ENCODE peak calls at places on chromosomes 7 and 10, in six cellular contexts. One of them, this sample, is unnamed.

GRCh38 chr7:55377162-55377810 is 12.1 kb downstream of the LANCL2 start:
- DNase-seq in brain microvascular endothelial cell: no peak
- DNase-seq in psoas muscle: no peak
- DNase-seq in upper lobe of right lung: no peak
- DNase-seq in fibroblast of lung: no peak
- DNase-seq in CD8-positive, alpha-beta memory T cell: no peak
- DNase-seq in this sample: no peak

GRCh38 chr10:16565604-16566003 is 43.9 kb upstream of the C1QL3 start:
- DNase-seq in fibroblast of lung: no peak
- DNase-seq in brain microvascular endothelial cell: no peak
- DNase-seq in psoas muscle: no peak
- DNase-seq in CD8-positive, alpha-beta memory T cell: no peak
- DNase-seq in upper lobe of right lung: no peak
- DNase-seq in this sample: no peak

GRCh38 chr7:17501461-17502208 is 203.2 kb downstream of the AHR start:
- DNase-seq in fibroblast of lung: peak
- DNase-seq in psoas muscle: no peak
- DNase-seq in brain microvascular endothelial cell: no peak
- DNase-seq in upper lobe of right lung: no peak
- DNase-seq in CD8-positive, alpha-beta memory T cell: no peak
- DNase-seq in this sample: no peak

GRCh38 chr7:98214811-98215321 is 3.6 kb downstream of the BHLHA15 start:
- DNase-seq in CD8-positive, alpha-beta memory T cell: no peak
- DNase-seq in psoas muscle: no peak
- DNase-seq in upper lobe of right lung: peak
- DNase-seq in brain microvascular endothelial cell: no peak
- DNase-seq in fibroblast of lung: no peak
- DNase-seq in this sample: no peak

GRCh38 chr7:140928491-140929309 is 4.0 kb upstream of the BRAF start:
- DNase-seq in brain microvascular endothelial cell: no peak
- DNase-seq in fibroblast of lung: no peak
- DNase-seq in upper lobe of right lung: no peak
- DNase-seq in CD8-positive, alpha-beta memory T cell: no peak
- DNase-seq in psoas muscle: no peak
- DNase-seq in this sample: no peak

GRCh38 chr10:6204063-6204340 is 1.3 kb downstream of the PFKFB3 start:
- DNase-seq in brain microvascular endothelial cell: no peak
- DNase-seq in psoas muscle: no peak
- DNase-seq in upper lobe of right lung: peak
- DNase-seq in fibroblast of lung: no peak
- DNase-seq in CD8-positive, alpha-beta memory T cell: peak
- DNase-seq in this sample: no peak

GRCh38 chr7:48031111-48031510 is 2.2 kb upstream of the SUN3 start:
- DNase-seq in fibroblast of lung: no peak
- DNase-seq in upper lobe of right lung: no peak
- DNase-seq in CD8-positive, alpha-beta memory T cell: no peak
- DNase-seq in brain microvascular endothelial cell: no peak
- DNase-seq in psoas muscle: no peak
- DNase-seq in this sample: no peak

GRCh38 chr7:116499168-116500070 is at the start of gene CAV2:
- DNase-seq in psoas muscle: peak
- DNase-seq in upper lobe of right lung: peak
- DNase-seq in fibroblast of lung: peak
- DNase-seq in CD8-positive, alpha-beta memory T cell: no peak
- DNase-seq in brain microvascular endothelial cell: no peak
- DNase-seq in this sample: peak

GRCh38 chr7:127189885-127190284 is 62.9 kb downstream of the GRM8 start:
- DNase-seq in psoas muscle: no peak
- DNase-seq in fibroblast of lung: no peak
- DNase-seq in brain microvascular endothelial cell: no peak
- DNase-seq in upper lobe of right lung: no peak
- DNase-seq in CD8-positive, alpha-beta memory T cell: no peak
- DNase-seq in this sample: no peak

GRCh38 chr7:12258074-12258473 is 47.0 kb downstream of the TMEM106B start:
- DNase-seq in fibroblast of lung: no peak
- DNase-seq in brain microvascular endothelial cell: no peak
- DNase-seq in psoas muscle: no peak
- DNase-seq in CD8-positive, alpha-beta memory T cell: no peak
- DNase-seq in upper lobe of right lung: no peak
- DNase-seq in this sample: no peak

GRCh38 chr10:78042752-78043104 is 9.1 kb downstream of the RPS24 start:
- DNase-seq in upper lobe of right lung: no peak
- DNase-seq in fibroblast of lung: no peak
- DNase-seq in psoas muscle: no peak
- DNase-seq in CD8-positive, alpha-beta memory T cell: no peak
- DNase-seq in brain microvascular endothelial cell: no peak
- DNase-seq in this sample: no peak

GRCh38 chr7:141906285-141906684 is 9.9 kb upstream of the OR9A4 start:
- DNase-seq in upper lobe of right lung: no peak
- DNase-seq in fibroblast of lung: no peak
- DNase-seq in psoas muscle: no peak
- DNase-seq in brain microvascular endothelial cell: no peak
- DNase-seq in CD8-positive, alpha-beta memory T cell: no peak
- DNase-seq in this sample: no peak

GRCh38 chr7:134741901-134742635 is 37.4 kb upstream of the CALD1 start:
- DNase-seq in psoas muscle: peak
- DNase-seq in CD8-positive, alpha-beta memory T cell: no peak
- DNase-seq in upper lobe of right lung: no peak
- DNase-seq in brain microvascular endothelial cell: peak
- DNase-seq in fibroblast of lung: no peak
- DNase-seq in this sample: no peak

GRCh38 chr10:78950656-78951587 is 117.8 kb upstream of the ZMIZ1 start:
- DNase-seq in brain microvascular endothelial cell: no peak
- DNase-seq in CD8-positive, alpha-beta memory T cell: no peak
- DNase-seq in fibroblast of lung: no peak
- DNase-seq in psoas muscle: no peak
- DNase-seq in upper lobe of right lung: no peak
- DNase-seq in this sample: peak

GRCh38 chr10:93458821-93459257 is 23.3 kb downstream of the MYOF start:
- DNase-seq in fibroblast of lung: peak
- DNase-seq in CD8-positive, alpha-beta memory T cell: no peak
- DNase-seq in brain microvascular endothelial cell: peak
- DNase-seq in upper lobe of right lung: peak
- DNase-seq in psoas muscle: peak
- DNase-seq in this sample: peak

GRCh38 chr10:47318706-47319105 is 3.5 kb upstream of the GDF2 start:
- DNase-seq in upper lobe of right lung: peak
- DNase-seq in CD8-positive, alpha-beta memory T cell: no peak
- DNase-seq in fibroblast of lung: no peak
- DNase-seq in psoas muscle: no peak
- DNase-seq in brain microvascular endothelial cell: no peak
- DNase-seq in this sample: no peak

GRCh38 chr7:22001345-22002004 is 55.8 kb upstream of the CDCA7L start:
- DNase-seq in fibroblast of lung: peak
- DNase-seq in brain microvascular endothelial cell: peak
- DNase-seq in psoas muscle: no peak
- DNase-seq in upper lobe of right lung: no peak
- DNase-seq in CD8-positive, alpha-beta memory T cell: no peak
- DNase-seq in this sample: peak

GRCh38 chr10:11016959-11017574 is 605 bp upstream of the CELF2 start:
- DNase-seq in CD8-positive, alpha-beta memory T cell: no peak
- DNase-seq in brain microvascular endothelial cell: no peak
- DNase-seq in upper lobe of right lung: no peak
- DNase-seq in psoas muscle: no peak
- DNase-seq in fibroblast of lung: peak
- DNase-seq in this sample: no peak

GRCh38 chr7:127252736-127253288 is at the start of gene GRM8:
- DNase-seq in CD8-positive, alpha-beta memory T cell: no peak
- DNase-seq in fibroblast of lung: peak
- DNase-seq in brain microvascular endothelial cell: peak
- DNase-seq in psoas muscle: peak
- DNase-seq in upper lobe of right lung: peak
- DNase-seq in this sample: no peak

GRCh38 chr10:15472008-15472407 is 100.9 kb upstream of the FAM171A1 start:
- DNase-seq in upper lobe of right lung: no peak
- DNase-seq in brain microvascular endothelial cell: no peak
- DNase-seq in CD8-positive, alpha-beta memory T cell: no peak
- DNase-seq in psoas muscle: no peak
- DNase-seq in fibroblast of lung: no peak
- DNase-seq in this sample: no peak

GRCh38 chr10:63711361-63711760 is 190.2 kb downstream of the REEP3 start:
- DNase-seq in CD8-positive, alpha-beta memory T cell: no peak
- DNase-seq in psoas muscle: peak
- DNase-seq in brain microvascular endothelial cell: no peak
- DNase-seq in upper lobe of right lung: no peak
- DNase-seq in fibroblast of lung: peak
- DNase-seq in this sample: no peak
- H3K27ac ChIP-seq in CD8-positive, alpha-beta memory T cell: no peak
- H3K27ac ChIP-seq in psoas muscle: peak
- H3K27ac ChIP-seq in brain microvascular endothelial cell: no peak
- H3K27ac ChIP-seq in upper lobe of right lung: peak
- H3K27ac ChIP-seq in fibroblast of lung: no peak
- H3K27ac ChIP-seq in this sample: peak

GRCh38 chr7:74478671-74479065 is 25.0 kb downstream of the GTF2IRD1 start:
- DNase-seq in CD8-positive, alpha-beta memory T cell: no peak
- DNase-seq in upper lobe of right lung: no peak
- DNase-seq in fibroblast of lung: peak
- DNase-seq in psoas muscle: no peak
- DNase-seq in brain microvascular endothelial cell: no peak
- DNase-seq in this sample: no peak

GRCh38 chr7:74479961-74480829 is 26.5 kb downstream of the GTF2IRD1 start:
- DNase-seq in brain microvascular endothelial cell: peak
- DNase-seq in psoas muscle: peak
- DNase-seq in CD8-positive, alpha-beta memory T cell: no peak
- DNase-seq in upper lobe of right lung: peak
- DNase-seq in fibroblast of lung: peak
- DNase-seq in this sample: no peak

GRCh38 chr7:74480861-74481417 is 27.2 kb downstream of the GTF2IRD1 start:
- DNase-seq in brain microvascular endothelial cell: peak
- DNase-seq in upper lobe of right lung: peak
- DNase-seq in CD8-positive, alpha-beta memory T cell: no peak
- DNase-seq in fibroblast of lung: peak
- DNase-seq in psoas muscle: peak
- DNase-seq in this sample: no peak

GRCh38 chr7:74477188-74477587 is 23.5 kb downstream of the GTF2IRD1 start:
- DNase-seq in CD8-positive, alpha-beta memory T cell: no peak
- DNase-seq in upper lobe of right lung: peak
- DNase-seq in brain microvascular endothelial cell: no peak
- DNase-seq in fibroblast of lung: no peak
- DNase-seq in psoas muscle: no peak
- DNase-seq in this sample: no peak

DNA sequence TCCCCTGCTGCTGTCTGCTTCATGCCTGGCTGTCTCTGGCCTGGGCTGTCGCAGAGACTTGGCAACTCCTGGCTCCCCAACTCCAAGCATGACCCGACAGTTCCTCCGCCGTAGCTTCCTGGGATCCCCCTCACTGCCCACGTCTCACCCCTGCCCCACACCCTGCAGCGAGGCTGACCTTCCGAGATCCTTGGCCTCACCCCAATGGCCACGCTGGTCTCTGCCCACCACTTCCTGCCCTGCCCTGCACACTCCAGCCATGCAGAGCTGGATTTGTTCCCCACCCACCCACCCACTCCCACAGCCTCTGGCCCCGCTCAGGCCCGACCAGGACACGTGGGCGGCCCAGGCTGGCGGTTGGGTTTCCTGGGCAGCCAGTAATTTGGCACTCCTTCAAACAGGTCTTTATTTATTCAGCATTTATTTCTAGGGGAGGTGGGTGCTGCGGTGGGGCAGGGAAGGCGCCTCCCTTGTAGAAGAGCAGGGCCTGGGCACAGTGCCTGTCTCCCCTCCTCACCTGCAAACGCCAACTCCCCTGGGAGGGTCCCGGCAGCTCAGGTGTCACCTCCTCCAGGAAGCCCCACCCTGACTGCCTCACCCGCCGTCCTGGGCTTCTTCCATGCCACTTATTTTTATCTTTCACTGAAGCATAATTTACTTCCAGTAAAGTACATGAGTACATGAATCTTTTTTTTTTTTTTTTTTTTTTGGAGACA is 25.5 kb downstream of the GTF2IRD1 start:
- DNase-seq in upper lobe of right lung: peak
- DNase-seq in psoas muscle: peak
- DNase-seq in brain microvascular endothelial cell: peak
- DNase-seq in fibroblast of lung: peak
- DNase-seq in CD8-positive, alpha-beta memory T cell: no peak
- DNase-seq in this sample: no peak
- H3K27ac ChIP-seq in upper lobe of right lung: peak
- H3K27ac ChIP-seq in psoas muscle: peak
- H3K27ac ChIP-seq in brain microvascular endothelial cell: peak
- H3K27ac ChIP-seq in fibroblast of lung: peak
- H3K27ac ChIP-seq in CD8-positive, alpha-beta memory T cell: no peak
- H3K27ac ChIP-seq in this sample: peak

GRCh38 chr10:122078326-122078725 is 89.4 kb downstream of the TACC2 start:
- DNase-seq in CD8-positive, alpha-beta memory T cell: no peak
- DNase-seq in brain microvascular endothelial cell: no peak
- DNase-seq in upper lobe of right lung: no peak
- DNase-seq in psoas muscle: no peak
- DNase-seq in fibroblast of lung: no peak
- DNase-seq in this sample: no peak
- H3K27ac ChIP-seq in CD8-positive, alpha-beta memory T cell: no peak
- H3K27ac ChIP-seq in brain microvascular endothelial cell: no peak
- H3K27ac ChIP-seq in upper lobe of right lung: no peak
- H3K27ac ChIP-seq in psoas muscle: peak
- H3K27ac ChIP-seq in fibroblast of lung: no peak
- H3K27ac ChIP-seq in this sample: no peak

GRCh38 chr10:122362621-122363020 is 11.9 kb upstream of the PLEKHA1 start:
- DNase-seq in CD8-positive, alpha-beta memory T cell: no peak
- DNase-seq in brain microvascular endothelial cell: no peak
- DNase-seq in upper lobe of right lung: no peak
- DNase-seq in psoas muscle: no peak
- DNase-seq in fibroblast of lung: no peak
- DNase-seq in this sample: no peak

GRCh38 chr10:122363311-122363710 is 11.2 kb upstream of the PLEKHA1 start:
- DNase-seq in CD8-positive, alpha-beta memory T cell: no peak
- DNase-seq in fibroblast of lung: no peak
- DNase-seq in psoas muscle: no peak
- DNase-seq in brain microvascular endothelial cell: no peak
- DNase-seq in upper lobe of right lung: no peak
- DNase-seq in this sample: no peak

GRCh38 chr10:122368502-122369254 is 5.8 kb upstream of the PLEKHA1 start:
- DNase-seq in psoas muscle: no peak
- DNase-seq in CD8-positive, alpha-beta memory T cell: no peak
- DNase-seq in fibroblast of lung: no peak
- DNase-seq in brain microvascular endothelial cell: no peak
- DNase-seq in upper lobe of right lung: no peak
- DNase-seq in this sample: no peak

GRCh38 chr10:122362031-122362592 is 12.4 kb upstream of the PLEKHA1 start:
- DNase-seq in upper lobe of right lung: no peak
- DNase-seq in fibroblast of lung: no peak
- DNase-seq in CD8-positive, alpha-beta memory T cell: no peak
- DNase-seq in brain microvascular endothelial cell: no peak
- DNase-seq in psoas muscle: no peak
- DNase-seq in this sample: no peak

GRCh38 chr10:122363722-122364463 is 10.6 kb upstream of the PLEKHA1 start:
- DNase-seq in psoas muscle: no peak
- DNase-seq in CD8-positive, alpha-beta memory T cell: no peak
- DNase-seq in fibroblast of lung: no peak
- DNase-seq in upper lobe of right lung: no peak
- DNase-seq in brain microvascular endothelial cell: no peak
- DNase-seq in this sample: no peak
- H3K27ac ChIP-seq in psoas muscle: no peak
- H3K27ac ChIP-seq in CD8-positive, alpha-beta memory T cell: no peak
- H3K27ac ChIP-seq in fibroblast of lung: no peak
- H3K27ac ChIP-seq in upper lobe of right lung: no peak
- H3K27ac ChIP-seq in brain microvascular endothelial cell: no peak
- H3K27ac ChIP-seq in this sample: peak